ENCODE peak calls at places on chromosomes 16 and 17, in five cellular contexts. R is tibial artery; S is uterus; Y is CD8-positive, alpha-beta T cell; V is CD4-positive, alpha-beta memory T cell. X is an unnamed sample. For H3K27me3 and H3K4me1, the result is how much of the 10 kb centered on the place peaks cover.

GRCh38 chr17:59361916-59362810 is 30.7 kb downstream of the YPEL2 start:
- DNase-seq in V (peak), R (peak), S (no peak), Y (peak), X (peak)

GRCh38 chr17:28008526-28008925 is 34.0 kb upstream of the NLK start:
- DNase-seq in V (no peak), R (no peak), S (no peak), Y (no peak), X (no peak)

GRCh38 chr16:53770641-53771040 is 66.7 kb downstream of the FTO start:
- DNase-seq in V (no peak), Y (no peak), R (no peak), S (no peak), X (no peak)

GRCh38 chr16:55503726-55504553 is 4.9 kb upstream of the LPCAT2 start:
- DNase-seq in Y (no peak), V (no peak), R (no peak), S (no peak), X (no peak)

GRCh38 chr17:29565643-29566472 is 979 bp downstream of the ABHD15 start:
- DNase-seq in Y (peak), S (peak), V (peak), R (no peak), X (peak)

GRCh38 chr17:36935681-36936454 is 1.4 kb upstream of the LHX1 start:
- DNase-seq in S (no peak), Y (no peak), V (peak), R (no peak), X (no peak)

GRCh38 chr17:73952136-73952497 is 251.4 kb upstream of the RPL38 start:
- DNase-seq in S (no peak), V (no peak), Y (no peak), R (no peak), X (no peak)

GRCh38 chr17:59810894-59811153 is 81.9 kb downstream of the TUBD1 start:
- DNase-seq in S (no peak), Y (no peak), R (no peak), V (no peak), X (no peak)

GRCh38 chr17:2844386-2844785 is 48.1 kb downstream of the RAP1GAP2 start:
- DNase-seq in Y (no peak), V (no peak), S (no peak), R (no peak), X (no peak)

GRCh38 chr17:59466943-59467801 is 98.2 kb upstream of the DHX40 start:
- DNase-seq in R (no peak), S (no peak), Y (no peak), V (no peak), X (no peak)

GRCh38 chr16:15461376-15461775 is 27.0 kb downstream of the BMERB1 start:
- DNase-seq in V (no peak), S (no peak), R (no peak), Y (no peak), X (no peak)

GRCh38 chr17:5560361-5560988 is 23.8 kb downstream of the NLRP1 start:
- DNase-seq in V (no peak), S (no peak), Y (no peak), R (no peak), X (no peak)

GRCh38 chr16:4800290-4801041 is 2.0 kb downstream of the ROGDI start:
- DNase-seq in R (no peak), Y (no peak), V (no peak), S (no peak), X (no peak)

GRCh38 chr17:50184611-50185398 is 16.6 kb downstream of the COL1A1 start:
- DNase-seq in S (peak), R (peak), Y (no peak), V (no peak), X (no peak)

GRCh38 chr17:56176101-56176500 is 22.8 kb downstream of the ANKFN1 start:
- DNase-seq in R (no peak), Y (no peak), S (no peak), V (no peak), X (no peak)

GRCh38 chr16:9885457-9885856 is 296.8 kb downstream of the GRIN2A start:
- DNase-seq in R (no peak), V (no peak), Y (no peak), S (no peak), X (no peak)

GRCh38 chr17:66115246-66115645 is 76.7 kb downstream of the CEP112 start:
- DNase-seq in S (no peak), V (no peak), Y (no peak), R (no peak), X (no peak)

GRCh38 chr17:10790491-10791401 is 13.2 kb downstream of the TMEM238L start:
- DNase-seq in V (no peak), Y (no peak), R (no peak), S (no peak), X (no peak)

GRCh38 chr17:35909408-35909807 is 21.2 kb downstream of the RDM1 start:
- DNase-seq in R (no peak), V (no peak), Y (no peak), S (no peak), X (no peak)

GRCh38 chr17:29215717-29216116 is 30.9 kb upstream of the CRYBA1 start:
- DNase-seq in S (no peak), Y (no peak), V (no peak), R (no peak), X (no peak)

GRCh38 chr17:68381076-68381900 is 76.0 kb downstream of the WIPI1 start:
- DNase-seq in V (no peak), S (peak), R (no peak), Y (no peak), X (no peak)

GRCh38 chr17:48907713-48908046 is 527 bp upstream of the UBE2Z start:
- DNase-seq in V (no peak), R (no peak), S (no peak), Y (no peak), X (no peak)

GRCh38 chr16:16029431-16030011 is 80.1 kb downstream of the ABCC1 start:
- DNase-seq in Y (no peak), V (no peak), S (no peak), R (no peak), X (no peak)

GRCh38 chr16:5036228-5037156 is 2.8 kb upstream of the NAGPA start:
- DNase-seq in S (no peak), Y (no peak), R (no peak), V (no peak), X (no peak)

GRCh38 chr17:47204722-47205418 is 4.3 kb upstream of the MYL4 start:
- DNase-seq in Y (no peak), S (no peak), R (no peak), V (peak), X (peak)

GRCh38 chr17:28177351-28177750 is 134.9 kb downstream of the NLK start:
- DNase-seq in Y (no peak), S (no peak), R (no peak), V (no peak), X (no peak)

GRCh38 chr17:64221679-64222078 is 41.4 kb downstream of the TEX2 start:
- DNase-seq in R (no peak), S (no peak), Y (no peak), V (no peak), X (no peak)
- H3K4me3 ChIP-seq in R (no peak), S (no peak), Y (no peak), V (no peak), X (no peak)

DNA sequence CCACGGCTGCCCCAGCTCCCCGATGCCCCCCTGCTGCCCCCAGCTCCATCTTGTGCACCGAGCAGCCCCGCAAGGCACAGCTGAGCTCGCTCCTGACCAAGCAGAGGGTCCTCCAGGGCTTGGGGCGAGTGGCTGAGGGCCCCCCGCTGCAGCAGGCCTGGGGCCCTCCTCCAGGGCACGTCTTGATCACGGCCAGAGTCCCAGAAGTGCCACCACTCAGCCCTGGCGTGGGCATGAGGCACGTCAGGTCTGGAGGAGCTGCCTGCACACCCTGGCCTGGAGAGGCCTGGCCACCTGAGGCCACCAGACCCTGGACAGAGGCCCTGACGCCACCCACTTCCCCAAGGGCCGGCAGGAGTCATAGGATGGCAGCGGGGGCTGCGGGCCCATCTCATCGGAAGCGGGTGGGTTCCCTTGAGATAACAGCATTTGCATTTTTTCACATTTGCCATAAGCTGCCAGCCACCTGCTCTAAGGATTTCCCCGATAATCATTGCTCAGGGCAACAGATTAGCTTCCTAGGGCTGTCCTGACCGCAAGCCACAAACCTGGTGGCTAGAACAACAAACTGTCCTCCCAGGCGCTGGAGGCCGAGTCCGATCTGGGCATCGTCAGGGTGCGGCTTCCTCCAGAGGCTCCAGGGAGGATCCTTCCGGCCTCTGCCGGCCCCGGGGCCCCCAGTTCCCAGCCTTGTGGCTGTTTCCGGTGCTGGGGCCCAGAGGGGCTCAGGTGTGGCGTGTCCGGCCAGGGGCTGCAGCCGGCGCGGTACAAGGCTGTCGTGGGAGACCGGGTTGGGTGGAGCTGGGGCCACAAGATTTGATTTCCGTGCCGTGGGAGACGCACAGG is 23.9 kb upstream of the C1QTNF8 start:
- DNase-seq in S (no peak), Y (no peak), V (no peak), R (no peak), X (no peak)
- H3K27me3 ChIP-seq in S (under half), Y (under half), V (under half), R (under half), X (under half)

DNA sequence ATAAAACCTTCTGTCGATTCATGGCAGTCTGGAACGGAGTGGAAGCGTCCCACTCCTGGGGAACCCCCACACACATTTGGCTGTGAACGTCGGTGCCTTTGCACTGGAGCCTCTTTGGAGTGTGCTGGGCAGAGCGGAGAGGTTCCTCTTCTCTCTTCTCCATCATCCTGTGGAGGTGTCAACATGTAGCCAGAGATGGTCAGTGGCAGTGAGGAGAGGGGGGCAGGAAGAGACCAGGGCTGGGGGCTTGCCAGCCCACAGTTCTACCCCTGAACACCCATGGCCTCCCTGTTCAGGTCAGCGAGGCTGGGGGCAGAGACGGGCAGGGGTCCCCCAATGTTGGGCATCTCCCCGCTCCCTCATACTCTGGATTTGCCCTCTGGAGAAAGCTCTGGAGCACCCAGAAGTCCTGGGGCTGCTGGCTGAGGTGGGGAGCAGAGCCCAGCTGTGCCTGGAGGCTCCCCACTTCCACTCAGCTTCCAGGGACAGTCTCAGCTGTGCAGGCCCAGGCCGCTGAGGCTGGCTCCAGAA is 223.7 kb downstream of the SEC14L1 start:
- DNase-seq in Y (no peak), S (no peak), V (no peak), R (peak), X (no peak)
- H3K4me1 ChIP-seq in Y (half or more), S (under half), V (under half), R (under half), X (under half)

GRCh38 chr17:82845163-82845807 is 5.5 kb upstream of the ZNF750 start:
- DNase-seq in S (no peak), Y (no peak), R (no peak), V (no peak), X (no peak)
- H3K4me3 ChIP-seq in S (no peak), Y (no peak), R (peak), V (no peak), X (no peak)

GRCh38 chr16:66129196-66129595 is 237.3 kb upstream of the CDH5 start:
- DNase-seq in R (no peak), V (no peak), Y (no peak), S (no peak), X (no peak)
- H3K27me3 ChIP-seq in R (under half), V (under half), Y (under half), S (under half), X (under half)

GRCh38 chr17:82525712-82526111 is 6.2 kb downstream of the FOXK2 start:
- DNase-seq in S (no peak), R (no peak), Y (no peak), V (no peak), X (no peak)

GRCh38 chr17:82527893-82528292 is 8.4 kb downstream of the FOXK2 start:
- DNase-seq in R (no peak), S (no peak), Y (no peak), V (no peak), X (no peak)

GRCh38 chr17:82529914-82530300 is 10.4 kb downstream of the FOXK2 start:
- DNase-seq in R (no peak), S (no peak), V (no peak), Y (no peak), X (no peak)

GRCh38 chr17:82531431-82531881 is 11.9 kb downstream of the FOXK2 start:
- DNase-seq in V (no peak), S (no peak), R (no peak), Y (no peak), X (no peak)

GRCh38 chr17:82528484-82529265 is 9.1 kb downstream of the FOXK2 start:
- DNase-seq in R (peak), Y (no peak), S (peak), V (no peak), X (no peak)
- H3K4me1 ChIP-seq in R (under half), Y (under half), S (under half), V (half or more), X (under half)

GRCh38 chr16:73067671-73068545 is 20.0 kb upstream of the ZFHX3 start:
- DNase-seq in Y (no peak), R (peak), V (no peak), S (no peak), X (no peak)

GRCh38 chr16:73074399-73074798 is 26.5 kb upstream of the ZFHX3 start:
- DNase-seq in S (no peak), R (no peak), Y (no peak), V (no peak), X (no peak)

GRCh38 chr16:73068546-73069401 is 20.8 kb upstream of the ZFHX3 start:
- DNase-seq in Y (no peak), S (peak), V (no peak), R (peak), X (no peak)

GRCh38 chr16:73069581-73070262 is 21.8 kb upstream of the ZFHX3 start:
- DNase-seq in R (peak), Y (no peak), S (no peak), V (no peak), X (no peak)

GRCh38 chr16:73071131-73071940 is 23.4 kb upstream of the ZFHX3 start:
- DNase-seq in R (peak), V (no peak), S (no peak), Y (no peak), X (no peak)
- H3K4me3 ChIP-seq in R (peak), V (no peak), S (peak), Y (no peak), X (no peak)

GRCh38 chr16:84370723-84371552 is 2.6 kb downstream of the ATP2C2 start:
- DNase-seq in V (no peak), S (no peak), Y (no peak), R (no peak), X (no peak)
- H3K27me3 ChIP-seq in V (under half), S (under half), Y (under half), R (under half), X (under half)